ENCODE peak calls at places on chromosomes 13 and 19, in five cellular contexts. V, K, M, W and P are unnamed samples.

GRCh38 chr13:100510208-100510997 is 78.2 kb downstream of the GGACT start:
- DNase-seq in W (no peak), M (no peak), K (no peak), V (no peak), P (no peak)

GRCh38 chr13:111599791-111600190 is 279.3 kb downstream of the TEX29 start:
- DNase-seq in M (no peak), K (no peak), V (no peak), W (no peak), P (no peak)

GRCh38 chr13:95023405-95023804 is 277.8 kb downstream of the ABCC4 start:
- DNase-seq in K (no peak), V (no peak), M (no peak), W (no peak), P (no peak)

GRCh38 chr19:10292789-10293636 is 3.3 kb downstream of the ICAM5 start:
- DNase-seq in M (no peak), K (no peak), V (no peak), W (no peak), P (no peak)

GRCh38 chr19:45401815-45402468 is 2.9 kb downstream of the PPP1R13L start:
- DNase-seq in M (no peak), W (no peak), V (no peak), K (no peak), P (no peak)

GRCh38 chr19:44869728-44870470 is 21.2 kb upstream of the TOMM40 start:
- DNase-seq in M (no peak), V (no peak), W (no peak), K (no peak), P (no peak)

GRCh38 chr19:16064209-16064889 is 11.9 kb upstream of the TPM4 start:
- DNase-seq in W (no peak), M (no peak), V (no peak), K (no peak), P (no peak)

GRCh38 chr13:20473139-20473538 is 52.5 kb downstream of the CRYL1 start:
- DNase-seq in K (no peak), W (no peak), M (no peak), V (no peak), P (no peak)

GRCh38 chr13:33144358-33144784 is 128.1 kb downstream of the KL start:
- DNase-seq in M (no peak), K (no peak), W (no peak), V (no peak), P (no peak)

GRCh38 chr13:90938848-90939247 is 408.6 kb upstream of the MIR17HG start:
- DNase-seq in M (no peak), W (no peak), K (no peak), V (no peak), P (no peak)

GRCh38 chr13:99063952-99064351 is 86.1 kb upstream of the DOCK9 start:
- DNase-seq in K (no peak), V (no peak), M (no peak), W (no peak), P (no peak)

DNA sequence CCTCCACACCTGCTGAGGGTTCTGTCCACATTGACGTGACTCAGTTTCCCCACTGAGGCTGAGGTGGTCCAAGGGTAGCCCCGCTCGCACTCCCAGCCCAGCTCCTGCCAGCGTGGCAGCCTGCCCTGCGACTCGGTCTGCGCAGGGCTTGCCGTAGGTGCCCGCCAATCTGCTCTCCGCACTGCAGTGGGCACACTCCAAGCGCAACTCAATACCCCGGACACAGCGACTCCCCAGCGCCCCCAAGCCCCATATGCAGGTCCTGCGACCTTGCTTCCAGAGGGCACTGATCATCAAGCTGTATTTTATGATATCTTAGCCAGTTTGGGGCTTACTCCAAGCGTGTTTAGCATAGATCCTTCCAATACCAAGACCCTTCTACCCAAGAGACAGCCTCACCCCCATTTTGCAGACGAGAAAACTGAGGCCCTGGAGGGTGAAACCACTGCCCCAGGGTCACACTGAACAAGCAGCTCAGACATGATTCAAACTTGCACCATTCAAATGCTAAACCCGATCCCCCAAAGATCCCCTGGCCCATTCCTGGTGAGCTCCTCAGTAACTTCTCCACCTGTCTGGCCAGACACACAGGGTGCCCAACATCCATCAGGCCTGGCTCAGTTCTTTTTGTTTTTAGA is 13.5 kb downstream of the PTPRS start:
- DNase-seq in V (no peak), W (no peak), K (no peak), M (no peak), P (no peak)
- H3K27ac ChIP-seq in V (no peak overlapping the region), W (no peak overlapping the region), K (no peak overlapping the region), M (no peak overlapping the region), P (no peak overlapping the region)

DNA sequence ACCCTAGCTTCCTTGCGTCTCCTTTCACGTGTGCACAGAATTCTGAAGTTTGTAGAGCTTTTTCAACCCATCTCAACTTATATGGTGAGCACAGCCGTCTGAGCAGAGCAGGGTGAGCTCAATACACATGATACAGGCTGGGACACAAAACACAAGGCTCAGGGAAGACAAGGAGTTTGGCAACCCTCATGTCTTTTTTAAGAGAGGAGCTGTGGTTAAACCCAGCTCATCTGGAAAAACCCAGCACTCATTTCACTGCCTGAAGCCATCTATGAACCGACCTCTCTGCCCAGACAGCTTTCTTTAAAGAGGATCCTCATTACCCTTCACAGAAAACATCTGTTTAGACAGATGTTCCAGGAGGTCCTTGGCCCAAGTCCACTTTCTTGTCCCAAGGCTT is 170.0 kb upstream of the TSHZ3 start:
- DNase-seq in K (no peak), M (no peak), W (no peak), V (no peak), P (no peak)
- H3K9me3 ChIP-seq in K (no peaks in the 10 kb centered on the region), M (no peaks in the 10 kb centered on the region), W (peaks cover 4% of the 10 kb centered on the region), V (no peaks in the 10 kb centered on the region), P (no peaks in the 10 kb centered on the region)

GRCh38 chr13:72120632-72121031 is 253.6 kb upstream of the DACH1 start:
- DNase-seq in W (no peak), V (no peak), M (no peak), K (no peak), P (no peak)

GRCh38 chr13:72126424-72126823 is 259.4 kb upstream of the DACH1 start:
- DNase-seq in M (no peak), V (no peak), K (no peak), W (no peak), P (no peak)

GRCh38 chr13:72125561-72125960 is 258.6 kb upstream of the DACH1 start:
- DNase-seq in V (no peak), M (no peak), K (no peak), W (no peak), P (no peak)

GRCh38 chr13:72122661-72123060 is 255.7 kb upstream of the DACH1 start:
- DNase-seq in V (no peak), M (no peak), K (no peak), W (no peak), P (no peak)

DNA sequence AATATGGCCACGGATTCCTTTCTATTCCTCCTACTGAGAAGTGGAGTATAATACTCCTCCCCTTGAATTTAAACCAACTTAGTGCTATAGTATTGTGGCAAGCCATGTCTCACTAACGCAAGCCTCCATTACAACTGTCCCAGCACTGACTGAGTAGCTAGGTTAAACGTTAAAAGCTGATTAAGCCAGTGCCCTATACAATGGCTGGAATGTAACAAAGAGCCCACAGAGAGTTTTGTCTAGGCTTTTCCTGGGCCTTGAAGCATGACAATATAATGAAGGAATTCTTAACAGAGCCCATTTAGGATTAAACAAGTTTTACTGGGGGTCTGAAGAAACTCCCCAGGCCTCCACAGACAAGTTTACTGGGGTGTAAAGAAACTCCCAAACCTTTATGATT is 254.5 kb upstream of the DACH1 start:
- DNase-seq in K (no peak), V (no peak), M (no peak), W (no peak), P (no peak)
- H3K27ac ChIP-seq in K (no peak overlapping the region), V (no peak overlapping the region), M (no peak overlapping the region), W (no peak overlapping the region), P (no peak overlapping the region)

GRCh38 chr19:52473655-52474350 is 20.4 kb downstream of the ZNF578 start:
- DNase-seq in M (no peak), V (no peak), K (no peak), W (no peak), P (no peak)
- H3K9me3 ChIP-seq in M (peaks cover 96% of the 10 kb centered on the region), V (peaks cover 63% of the 10 kb centered on the region), K (peaks cover 100% of the 10 kb centered on the region), W (peaks cover 42% of the 10 kb centered on the region), P (peaks cover 90% of the 10 kb centered on the region)

DNA sequence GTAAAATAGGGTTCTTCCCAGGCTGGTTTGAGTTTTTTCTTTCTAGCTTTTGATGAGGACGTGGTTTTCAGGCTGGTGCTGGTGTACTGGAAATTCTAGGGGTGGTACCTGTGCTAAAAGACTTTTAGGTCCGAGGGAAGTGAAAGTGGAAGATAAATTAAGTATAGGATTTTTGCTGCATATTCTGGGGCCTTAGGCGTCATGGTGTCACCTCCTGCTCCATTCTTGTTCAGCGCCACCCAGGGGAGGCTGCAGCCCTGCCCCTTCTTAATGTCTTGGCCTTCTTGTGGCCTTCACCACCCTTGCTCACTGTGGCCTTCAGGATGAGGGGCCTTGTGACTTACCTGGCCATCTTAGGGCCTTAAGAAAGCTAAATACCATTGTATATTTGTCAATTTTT is 12.4 kb downstream of the ZNF552 start:
- DNase-seq in V (no peak), M (no peak), W (no peak), K (no peak), P (no peak)
- H3K27ac ChIP-seq in V (no peak overlapping the region), M (peak overlapping the region; percentile 96), W (no peak overlapping the region), K (no peak overlapping the region), P (no peak overlapping the region)

DNA sequence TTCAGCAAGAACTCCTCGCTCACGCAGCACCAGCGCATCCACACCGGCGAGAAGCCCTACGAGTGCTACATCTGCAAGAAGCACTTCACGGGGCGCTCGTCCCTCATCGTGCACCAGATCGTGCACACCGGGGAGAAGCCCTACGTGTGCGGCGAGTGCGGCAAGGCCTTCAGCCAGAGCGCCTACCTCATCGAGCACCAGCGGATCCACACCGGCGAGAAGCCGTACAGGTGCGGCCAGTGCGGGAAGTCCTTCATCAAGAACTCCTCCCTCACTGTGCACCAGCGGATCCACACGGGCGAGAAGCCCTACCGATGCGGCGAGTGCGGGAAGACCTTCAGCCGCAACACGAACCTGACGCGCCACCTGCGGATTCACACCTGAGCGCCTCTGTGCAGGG is 20.6 kb upstream of the SMIM17 start:
- DNase-seq in K (no peak), W (no peak), M (no peak), V (no peak), P (no peak)
- H3K9me3 ChIP-seq in K (peaks cover 2% of the 10 kb centered on the region), W (peaks cover 71% of the 10 kb centered on the region), M (peaks cover 99% of the 10 kb centered on the region), V (no peaks in the 10 kb centered on the region), P (peaks cover 94% of the 10 kb centered on the region)

GRCh38 chr19:1267441-1268391 is 1.4 kb upstream of the CIRBP start:
- DNase-seq in W (no peak), K (no peak), V (peak; percentile 89), M (no peak), P (no peak)
- H3K27ac ChIP-seq in W (no peak overlapping the region), K (peak overlapping the region; percentile 98), V (no peak overlapping the region), M (peak overlapping the region; percentile 100), P (no peak overlapping the region)

DNA sequence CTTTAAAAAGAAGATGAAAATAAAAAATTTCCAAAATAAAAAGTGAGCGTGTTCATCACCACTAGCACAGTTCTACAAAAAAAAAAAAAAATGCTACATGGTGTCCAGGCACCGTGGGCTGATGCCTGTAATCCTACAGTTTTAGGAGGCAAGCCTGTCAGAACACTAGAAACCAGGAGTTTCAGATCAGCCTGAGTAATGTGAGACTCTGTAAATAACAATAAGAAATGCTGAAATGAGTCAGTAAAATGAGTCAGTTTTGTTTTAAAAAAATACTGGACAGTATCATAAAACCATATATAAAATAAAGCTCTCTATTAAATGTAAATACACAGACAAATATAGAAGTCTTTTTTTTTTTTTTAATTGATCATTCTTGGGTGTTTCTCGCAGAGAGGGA is 30.0 kb downstream of the ZNF91 start:
- DNase-seq in K (no peak), V (no peak), M (no peak), W (no peak), P (no peak)
- H3K9me3 ChIP-seq in K (peaks cover 72% of the 10 kb centered on the region), V (peaks cover 23% of the 10 kb centered on the region), M (peaks cover 64% of the 10 kb centered on the region), W (peaks cover 25% of the 10 kb centered on the region), P (peaks cover 78% of the 10 kb centered on the region)

GRCh38 chr19:38101723-38102122 is 122.3 kb downstream of the DPF1 start:
- DNase-seq in V (no peak), W (no peak), K (no peak), M (no peak), P (no peak)
- H3K27ac ChIP-seq in V (no peak overlapping the region), W (no peak overlapping the region), K (no peak overlapping the region), M (no peak overlapping the region), P (no peak overlapping the region)